ENCODE peak calls at places on chromosomes 12 and 14, in five cellular contexts. X is gastrocnemius medialis, T is heart left ventricle, C is uterus, W is IMR-90. Q is an unnamed sample.

GRCh38 chr12:60494249-60494648 is 898.4 kb downstream of the SLC16A7 start:
- DNase-seq in X (no peak), W (peak; percentile 63), C (no peak), T (no peak), Q (no peak)

GRCh38 chr12:83958997-83959396 is 953.6 kb downstream of the SLC6A15 start:
- DNase-seq in C (no peak), W (no peak), T (no peak), X (no peak), Q (no peak)

GRCh38 chr12:118334939-118335567 is 37.7 kb downstream of the TAOK3 start:
- DNase-seq in W (no peak), T (no peak), X (no peak), C (no peak), Q (no peak)

GRCh38 chr14:24057271-24057670 is 5.5 kb downstream of the CARMIL3 start:
- DNase-seq in W (no peak), C (no peak), X (no peak), T (no peak), Q (no peak)

GRCh38 chr12:52799498-52800211 is 3.7 kb upstream of the KRT3 start:
- DNase-seq in X (no peak), T (no peak), W (no peak), C (no peak), Q (no peak)

GRCh38 chr14:71725802-71726638 is 206.2 kb upstream of the RGS6 start:
- DNase-seq in T (no peak), W (peak; percentile 86), C (no peak), X (no peak), Q (no peak)

GRCh38 chr14:35854696-35855270 is 28.6 kb downstream of the BRMS1L start:
- DNase-seq in T (no peak), C (no peak), W (no peak), X (no peak), Q (no peak)

GRCh38 chr12:108854453-108855283 is 2.7 kb downstream of the SSH1 start:
- DNase-seq in W (peak; percentile 100), T (peak; percentile 47), C (peak; percentile 54), X (peak; percentile 85), Q (no peak)

GRCh38 chr14:106051790-106052189 is 525.4 kb downstream of the TMEM121 start:
- DNase-seq in C (no peak), W (no peak), T (no peak), X (no peak), Q (no peak)

GRCh38 chr12:130162267-130162666 is at the start of gene FZD10:
- DNase-seq in W (no peak), T (peak; percentile 54), X (peak; percentile 22), C (peak; percentile 31), Q (no peak)

GRCh38 chr12:130162771-130163460 is 652 bp downstream of the FZD10 start:
- DNase-seq in T (no peak), W (no peak), X (no peak), C (no peak), Q (no peak)

GRCh38 chr12:130164216-130164542 is 1.9 kb downstream of the FZD10 start:
- DNase-seq in X (no peak), W (no peak), T (no peak), C (no peak), Q (no peak)

GRCh38 chr12:130164931-130165330 is 2.7 kb downstream of the FZD10 start:
- DNase-seq in C (no peak), T (no peak), X (no peak), W (no peak), Q (no peak)

DNA sequence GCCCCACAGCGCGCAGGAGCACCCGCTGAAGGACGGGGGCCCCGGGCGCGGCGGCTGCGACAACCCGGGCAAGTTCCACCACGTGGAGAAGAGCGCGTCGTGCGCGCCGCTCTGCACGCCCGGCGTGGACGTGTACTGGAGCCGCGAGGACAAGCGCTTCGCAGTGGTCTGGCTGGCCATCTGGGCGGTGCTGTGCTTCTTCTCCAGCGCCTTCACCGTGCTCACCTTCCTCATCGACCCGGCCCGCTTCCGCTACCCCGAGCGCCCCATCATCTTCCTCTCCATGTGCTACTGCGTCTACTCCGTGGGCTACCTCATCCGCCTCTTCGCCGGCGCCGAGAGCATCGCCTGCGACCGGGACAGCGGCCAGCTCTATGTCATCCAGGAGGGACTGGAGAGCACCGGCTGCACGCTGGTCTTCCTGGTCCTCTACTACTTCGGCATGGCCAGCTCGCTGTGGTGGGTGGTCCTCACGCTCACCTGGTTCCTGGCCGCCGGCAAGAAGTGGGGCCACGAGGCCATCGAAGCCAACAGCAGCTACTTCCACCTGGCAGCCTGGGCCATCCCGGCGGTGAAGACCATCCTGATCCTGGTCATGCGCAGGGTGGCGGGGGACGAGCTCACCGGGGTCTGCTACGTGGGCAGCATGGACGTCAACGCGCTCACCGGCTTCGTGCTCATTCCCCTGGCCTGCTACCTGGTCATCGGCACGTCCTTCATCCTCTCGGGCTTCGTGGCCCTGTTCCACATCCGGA is 1.4 kb downstream of the FZD10 start:
- DNase-seq in C (no peak), W (no peak), T (no peak), X (no peak), Q (no peak)
- H3K4me3 ChIP-seq in C (no peak overlapping the region), W (no peak overlapping the region), T (no peak overlapping the region), X (no peak overlapping the region), Q (peak overlapping the region; percentile 67)

GRCh38 chr12:93825926-93826599 is 148.9 kb downstream of the CRADD start:
- DNase-seq in T (no peak), W (no peak), X (no peak), C (no peak), Q (no peak)

GRCh38 chr12:93827669-93828068 is 150.5 kb downstream of the CRADD start:
- DNase-seq in W (no peak), T (no peak), X (no peak), C (no peak), Q (no peak)

GRCh38 chr12:93829073-93829472 is 151.9 kb downstream of the CRADD start:
- DNase-seq in T (no peak), C (no peak), W (no peak), X (no peak), Q (no peak)

GRCh38 chr12:93825501-93825888 is 148.3 kb downstream of the CRADD start:
- DNase-seq in X (no peak), T (no peak), C (no peak), W (no peak), Q (no peak)

GRCh38 chr12:93827179-93827578 is 150.0 kb downstream of the CRADD start:
- DNase-seq in T (no peak), C (no peak), X (no peak), W (no peak), Q (no peak)
- TF ChIP-seq POLR2A in T (no peak), C (no peak), X (no peak), W (no peak), Q (no peak)

DNA sequence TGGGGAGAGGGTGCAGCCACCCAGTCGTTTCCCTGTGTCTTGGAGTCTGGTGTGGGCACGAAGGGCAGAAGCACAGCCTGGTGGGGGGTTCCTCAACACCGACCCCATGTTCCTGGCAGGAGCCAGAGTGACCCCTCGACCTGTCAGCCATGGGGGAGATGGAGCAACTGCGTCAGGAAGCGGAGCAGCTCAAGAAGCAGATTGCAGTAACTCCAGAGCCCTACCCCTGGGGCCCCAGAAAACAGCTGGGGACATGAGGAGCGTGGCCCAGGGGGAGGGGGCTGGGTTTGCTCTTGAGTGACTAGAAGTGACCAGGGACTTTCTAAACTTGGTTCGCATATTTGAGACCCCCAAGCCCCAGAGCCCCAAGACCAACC is 402 bp downstream of the GNB3 start:
- DNase-seq in C (no peak), W (no peak), T (no peak), X (no peak), Q (no peak)
- H3K36me3 ChIP-seq in C (no peaks in the 10 kb centered on the region), W (peaks cover 76% of the 10 kb centered on the region), T (peaks cover 84% of the 10 kb centered on the region), X (no peaks in the 10 kb centered on the region), Q (no peaks in the 10 kb centered on the region)

DNA sequence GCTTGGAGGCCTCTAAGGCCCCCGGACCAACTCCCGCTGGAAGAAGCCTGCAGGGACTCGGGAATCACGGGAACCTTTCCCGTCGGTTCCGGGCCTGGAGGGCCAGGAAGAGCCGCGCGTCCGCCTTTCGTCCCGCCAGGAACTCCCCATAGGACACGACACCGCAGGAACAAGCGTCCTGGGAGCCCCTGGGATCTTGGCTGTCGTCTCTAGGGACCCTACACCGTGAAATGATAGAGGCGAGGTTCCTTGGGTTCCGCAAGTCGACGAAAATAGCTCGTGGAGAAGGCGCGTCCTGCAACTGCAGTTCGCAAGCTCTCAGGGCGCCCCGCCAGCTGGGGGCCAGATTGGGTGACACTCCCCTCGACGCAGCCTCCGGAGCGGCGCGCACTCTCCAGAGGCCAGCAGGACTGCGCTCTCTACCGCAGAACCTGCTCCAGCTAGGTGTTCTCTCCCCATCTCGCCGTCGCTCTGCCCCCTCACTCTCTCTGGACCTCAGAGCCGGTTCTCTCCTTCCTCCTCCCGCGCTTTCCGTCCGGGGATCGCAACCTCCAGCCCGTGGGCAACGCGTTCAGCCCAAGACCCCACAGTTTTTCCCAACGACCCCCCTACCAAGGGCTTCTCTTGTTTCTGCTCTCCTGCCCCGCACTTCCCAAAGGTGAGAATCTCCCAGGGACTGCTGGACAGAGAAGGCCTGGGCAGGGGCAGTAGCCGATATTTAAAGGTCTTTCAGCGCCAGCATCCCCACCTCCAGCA is 776 bp downstream of the BMP4 start:
- DNase-seq in C (peak; percentile 83), X (peak; percentile 63), T (peak; percentile 73), W (no peak), Q (no peak)
- H3K4me3 ChIP-seq in C (peak overlapping the region; percentile 42), X (peak overlapping the region; percentile 68), T (peak overlapping the region; percentile 66), W (peak overlapping the region; percentile 58), Q (peak overlapping the region; percentile 53)

DNA sequence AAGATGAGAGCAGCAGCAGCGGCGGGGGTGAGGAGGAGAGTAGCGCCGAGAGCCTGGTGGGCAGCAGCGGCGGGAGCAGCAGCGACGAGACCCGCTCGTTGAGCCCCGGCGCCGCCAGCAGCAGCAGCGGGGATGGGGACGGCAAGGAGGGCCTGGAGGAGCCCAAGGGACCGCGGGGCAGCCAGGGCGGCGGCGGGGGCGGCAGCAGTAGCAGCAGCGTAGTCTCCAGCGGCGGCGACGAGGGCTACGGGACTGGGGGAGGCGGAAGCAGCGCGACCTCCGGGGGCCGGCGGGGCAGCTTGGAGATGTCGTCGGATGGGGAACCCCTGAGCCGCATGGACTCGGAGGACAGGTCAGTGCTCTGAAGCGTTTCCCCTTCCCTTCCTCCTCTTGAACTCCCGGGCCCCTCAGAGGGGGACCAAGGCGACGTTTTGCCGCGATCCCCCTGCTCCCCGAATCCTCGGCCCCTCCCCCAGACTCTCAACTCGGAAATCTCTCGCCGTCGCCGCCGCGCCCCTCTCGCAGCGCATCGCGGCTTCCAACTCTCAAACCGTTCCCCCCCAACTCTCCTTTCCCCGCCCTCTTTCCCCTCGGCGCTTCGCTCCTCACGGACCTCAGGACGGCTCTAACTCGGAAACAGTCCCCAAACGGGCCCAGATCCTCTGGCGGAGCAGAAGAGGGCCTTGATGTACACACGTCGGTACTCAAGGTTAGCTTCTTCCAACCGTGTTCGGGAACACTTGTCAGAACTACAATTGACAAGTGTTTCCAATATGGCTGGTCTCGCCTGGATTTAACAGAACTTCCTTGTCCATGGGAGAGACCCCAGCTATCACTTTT is 947 bp downstream of the AEBP2 start:
- DNase-seq in X (peak; percentile 22), C (peak; percentile 59), T (peak; percentile 64), W (peak; percentile 51), Q (peak; percentile 13)
- TF ChIP-seq POLR2A in X (no peak), C (no peak), T (no peak), W (no peak), Q (no peak)

GRCh38 chr12:98543701-98544100 is 28.3 kb downstream of the TMPO start:
- DNase-seq in C (no peak), X (no peak), W (peak; percentile 7), T (no peak), Q (no peak)

GRCh38 chr12:98533723-98534251 is 18.4 kb downstream of the TMPO start:
- DNase-seq in W (peak; percentile 36), T (no peak), C (no peak), X (peak; percentile 59), Q (no peak)

GRCh38 chr12:98532687-98533304 is 17.4 kb downstream of the TMPO start:
- DNase-seq in W (peak; percentile 62), X (no peak), C (no peak), T (no peak), Q (no peak)

GRCh38 chr12:98538031-98538430 is 22.6 kb downstream of the TMPO start:
- DNase-seq in T (no peak), W (no peak), X (no peak), C (no peak), Q (no peak)
- H3K36me3 ChIP-seq in T (peaks cover 91% of the 10 kb centered on the region), W (peaks cover 1% of the 10 kb centered on the region), X (no peaks in the 10 kb centered on the region), C (no peaks in the 10 kb centered on the region), Q (peaks cover 94% of the 10 kb centered on the region)

GRCh38 chr12:110347767-110348166 is 55.7 kb downstream of the ANAPC7 start:
- DNase-seq in C (no peak), X (no peak), T (no peak), W (no peak), Q (no peak)
- H3K4me3 ChIP-seq in C (no peak overlapping the region), X (no peak overlapping the region), T (no peak overlapping the region), W (no peak overlapping the region), Q (no peak overlapping the region)